ENCODE peak calls at places on chromosomes 11 and 22, in six cellular contexts. Y is nucleus accumbens, L is M059J, C is Peyer's patch, M is cardiac fibroblast, E is midbrain. O is an unnamed sample.

GRCh38 chr11:95711162-95711944 is 78.2 kb downstream of the FAM76B start:
- DNase-seq in Y (no peak), L (no peak), C (peak), M (peak), E (no peak), O (no peak)

GRCh38 chr11:6320411-6321207 is at the start of gene CAVIN3:
- DNase-seq in Y (peak), L (peak), C (peak), M (peak), E (no peak), O (no peak)

GRCh38 chr22:40176921-40177737 is 596 bp upstream of the TNRC6B start:
- DNase-seq in Y (no peak), L (peak), C (peak), M (peak), E (no peak), O (no peak)

GRCh38 chr11:63553759-63554158 is 9.4 kb downstream of the PLAAT2 start:
- DNase-seq in Y (no peak), L (peak), C (no peak), M (peak), E (no peak), O (no peak)

GRCh38 chr11:133904818-133905515 is 51.8 kb downstream of the IGSF9B start:
- DNase-seq in Y (no peak), L (no peak), C (no peak), M (no peak), E (no peak), O (no peak)

GRCh38 chr22:36010090-36010489 is 18.5 kb downstream of the RBFOX2 start:
- DNase-seq in Y (no peak), L (no peak), C (no peak), M (no peak), E (no peak), O (peak)

GRCh38 chr22:27801616-27802388 is at the start of gene MN1:
- DNase-seq in Y (peak), L (peak), C (peak), M (peak), E (peak), O (no peak)

GRCh38 chr11:121687961-121688566 is 235.3 kb upstream of the SORL1-AS1 start:
- DNase-seq in Y (no peak), L (peak), C (no peak), M (peak), E (no peak), O (no peak)

GRCh38 chr22:46641829-46642266 is 21.7 kb downstream of the GRAMD4 start:
- DNase-seq in Y (no peak), L (no peak), C (no peak), M (peak), E (no peak), O (no peak)

GRCh38 chr11:5689551-5689983 is at the start of gene TRIM22:
- DNase-seq in Y (peak), L (peak), C (peak), M (peak), E (peak), O (no peak)

GRCh38 chr11:109390752-109391151 is 31.2 kb upstream of the C11orf87 start:
- DNase-seq in Y (no peak), L (no peak), C (no peak), M (no peak), E (no peak), O (no peak)

GRCh38 chr22:41009222-41009948 is 58.2 kb downstream of the RBX1 start:
- DNase-seq in Y (no peak), L (peak), C (no peak), M (peak), E (no peak), O (no peak)

GRCh38 chr11:114496915-114497314 is 57.6 kb downstream of the REXO2 start:
- DNase-seq in Y (no peak), L (no peak), C (no peak), M (no peak), E (no peak), O (no peak)

GRCh38 chr22:50011447-50012200 is 941 bp downstream of the IL17REL start:
- DNase-seq in Y (no peak), L (no peak), C (no peak), M (no peak), E (no peak), O (no peak)

GRCh38 chr11:46529086-46529905 is 64.5 kb downstream of the AMBRA1 start:
- DNase-seq in Y (peak), L (peak), C (peak), M (peak), E (peak), O (no peak)

GRCh38 chr11:75966546-75967287 is 151.7 kb downstream of the UVRAG start:
- DNase-seq in Y (no peak), L (peak), C (no peak), M (peak), E (no peak), O (no peak)

GRCh38 chr11:111975076-111975806 is 38.1 kb downstream of the DIXDC1 start:
- DNase-seq in Y (peak), L (peak), C (no peak), M (no peak), E (peak), O (no peak)

GRCh38 chr11:97937501-97937900 is 1083.2 kb upstream of the CNTN5 start:
- DNase-seq in Y (no peak), L (peak), C (no peak), M (peak), E (no peak), O (no peak)

GRCh38 chr11:35688023-35688422 is 25.4 kb downstream of the TRIM44 start:
- DNase-seq in Y (no peak), L (peak), C (no peak), M (peak), E (no peak), O (no peak)

GRCh38 chr11:123391646-123392348 is 38.3 kb upstream of the GRAMD1B start:
- DNase-seq in Y (no peak), L (no peak), C (no peak), M (no peak), E (no peak), O (no peak)

GRCh38 chr11:128379587-128380279 is 207.6 kb downstream of the ETS1 start:
- DNase-seq in Y (no peak), L (peak), C (no peak), M (no peak), E (no peak), O (no peak)

GRCh38 chr22:30843245-30843644 is 125.3 kb downstream of the MORC2 start:
- DNase-seq in Y (no peak), L (peak), C (no peak), M (no peak), E (no peak), O (no peak)

GRCh38 chr22:19066531-19067271 is 55.5 kb downstream of the DGCR2 start:
- DNase-seq in Y (no peak), L (peak), C (peak), M (peak), E (no peak), O (no peak)

GRCh38 chr11:129457321-129457720 is 81.7 kb downstream of the BARX2 start:
- DNase-seq in Y (no peak), L (no peak), C (no peak), M (no peak), E (no peak), O (no peak)

GRCh38 chr11:75100314-75100713 is 3.6 kb upstream of the OR2AT4 start:
- DNase-seq in Y (no peak), L (peak), C (no peak), M (no peak), E (no peak), O (no peak)

GRCh38 chr11:26557666-26558065 is 14.4 kb downstream of the MUC15 start:
- DNase-seq in Y (no peak), L (no peak), C (no peak), M (no peak), E (no peak), O (no peak)

GRCh38 chr22:18975434-18976196 is 39.5 kb upstream of the PRODH start:
- DNase-seq in Y (no peak), L (no peak), C (no peak), M (no peak), E (no peak), O (no peak)

GRCh38 chr22:29268511-29269229 is 602 bp downstream of the EWSR1 start:
- DNase-seq in Y (peak), L (peak), C (peak), M (peak), E (peak), O (no peak)

GRCh38 chr11:29025001-29025400 is 916.8 kb downstream of the METTL15 start:
- DNase-seq in Y (no peak), L (peak), C (no peak), M (no peak), E (no peak), O (no peak)

GRCh38 chr11:120211522-120212258 is 858 bp downstream of the OAF start:
- DNase-seq in Y (no peak), L (no peak), C (no peak), M (no peak), E (no peak), O (no peak)

GRCh38 chr11:9758676-9759518 is 95.0 kb downstream of the SWAP70 start:
- DNase-seq in Y (peak), L (peak), C (peak), M (peak), E (peak), O (no peak)

GRCh38 chr11:59417023-59417422 is 9.2 kb downstream of the OR5A2 start:
- DNase-seq in Y (no peak), L (no peak), C (peak), M (no peak), E (no peak), O (no peak)

GRCh38 chr11:96260067-96260511 is 82.9 kb downstream of the MAML2 start:
- DNase-seq in Y (no peak), L (no peak), C (no peak), M (no peak), E (no peak), O (no peak)

GRCh38 chr11:92762175-92762574 is 207.3 kb upstream of the MTNR1B start:
- DNase-seq in Y (no peak), L (no peak), C (no peak), M (no peak), E (no peak), O (no peak)